ENCODE peak calls at places on chromosomes 6 and 20, in nine cellular contexts. X is suprapubic skin, H is tibial nerve, J is A549, E is ovary, Q is K562, A is transverse colon, W is H1, V is HepG2. F is an unnamed sample.

GRCh38 chr6:143368426-143368825 is 82.1 kb downstream of the ADAT2 start:
- DNase-seq in X (no peak), H (no peak), J (no peak), E (no peak), Q (peak), A (no peak), W (no peak), V (no peak), F (no peak)

GRCh38 chr6:31479933-31480535 is 17.9 kb upstream of the MICB start:
- DNase-seq in X (peak), H (no peak), J (no peak), E (no peak), Q (no peak), A (no peak), W (peak), V (no peak), F (peak)

GRCh38 chr20:4084096-4084495 is 68.7 kb upstream of the RNF24 start:
- DNase-seq in X (no peak), H (no peak), J (no peak), E (no peak), Q (no peak), A (no peak), W (no peak), V (no peak), F (no peak)

GRCh38 chr6:168884646-168885086 is 369.0 kb downstream of the THBS2 start:
- DNase-seq in X (no peak), H (peak), J (peak), E (peak), Q (peak), A (peak), W (peak), V (peak), F (peak)

GRCh38 chr20:47220161-47220582 is 136.3 kb downstream of the ZMYND8 start:
- DNase-seq in X (no peak), H (no peak), J (peak), E (no peak), Q (peak), A (peak), W (peak), V (peak), F (no peak)

GRCh38 chr20:6590891-6591679 is 176.4 kb upstream of the BMP2 start:
- DNase-seq in X (no peak), H (no peak), J (no peak), E (no peak), Q (no peak), A (peak), W (no peak), V (no peak), F (no peak)

GRCh38 chr6:154392561-154392960 is 36.0 kb upstream of the IPCEF1 start:
- DNase-seq in X (no peak), H (no peak), J (no peak), E (no peak), Q (no peak), A (no peak), W (no peak), V (no peak), F (no peak)

GRCh38 chr6:25052181-25052580 is 116.4 kb upstream of the RIPOR2 start:
- DNase-seq in X (no peak), H (no peak), J (no peak), E (no peak), Q (no peak), A (peak), W (no peak), V (no peak), F (no peak)

GRCh38 chr20:45189067-45189611 is 14.4 kb downstream of the PI3 start:
- DNase-seq in X (no peak), H (no peak), J (no peak), E (no peak), Q (no peak), A (no peak), W (no peak), V (no peak), F (no peak)

GRCh38 chr6:33080127-33081089 is 4.6 kb downstream of the HLA-DPB1 start:
- DNase-seq in X (no peak), H (peak), J (no peak), E (peak), Q (peak), A (peak), W (peak), V (no peak), F (peak)

GRCh38 chr6:94623586-94623985 is 953.7 kb upstream of the MANEA start:
- DNase-seq in X (no peak), H (no peak), J (no peak), E (no peak), Q (no peak), A (no peak), W (no peak), V (no peak), F (no peak)

GRCh38 chr6:121504227-121504626 is 68.8 kb downstream of the GJA1 start:
- DNase-seq in X (no peak), H (no peak), J (peak), E (no peak), Q (no peak), A (no peak), W (no peak), V (no peak), F (no peak)

GRCh38 chr6:166343157-166343502 is 785 bp upstream of the SFT2D1 start:
- DNase-seq in X (no peak), H (no peak), J (no peak), E (no peak), Q (no peak), A (no peak), W (no peak), V (peak), F (no peak)

GRCh38 chr6:70194421-70194820 is 108.5 kb downstream of the COL9A1 start:
- DNase-seq in X (no peak), H (no peak), J (no peak), E (no peak), Q (no peak), A (no peak), W (no peak), V (no peak), F (no peak)

GRCh38 chr6:41843178-41843577 is 52.0 kb downstream of the USP49 start:
- DNase-seq in X (no peak), H (no peak), J (no peak), E (no peak), Q (no peak), A (no peak), W (no peak), V (no peak), F (no peak)

GRCh38 chr6:34392497-34393190 is at the start of gene NUDT3:
- DNase-seq in X (peak), H (peak), J (peak), E (peak), Q (peak), A (peak), W (peak), V (peak), F (peak)

GRCh38 chr6:49888742-49889431 is 22.6 kb upstream of the CRISP1 start:
- DNase-seq in X (no peak), H (no peak), J (no peak), E (no peak), Q (peak), A (no peak), W (no peak), V (no peak), F (no peak)

GRCh38 chr6:89734526-89734925 is 85.1 kb downstream of the MDN1 start:
- DNase-seq in X (no peak), H (no peak), J (no peak), E (no peak), Q (no peak), A (no peak), W (no peak), V (no peak), F (no peak)

GRCh38 chr20:36498386-36499179 is 42.7 kb upstream of the MYL9 start:
- DNase-seq in X (no peak), H (no peak), J (no peak), E (no peak), Q (no peak), A (no peak), W (no peak), V (no peak), F (no peak)

GRCh38 chr6:28634758-28635546 is 109.3 kb downstream of the GPX5 start:
- DNase-seq in X (no peak), H (no peak), J (peak), E (no peak), Q (no peak), A (no peak), W (peak), V (peak), F (no peak)

GRCh38 chr6:135475292-135475886 is 22.2 kb downstream of the AHI1 start:
- DNase-seq in X (no peak), H (no peak), J (no peak), E (no peak), Q (no peak), A (no peak), W (no peak), V (no peak), F (no peak)

GRCh38 chr6:47787620-47788497 is 6.0 kb downstream of the OPN5 start:
- DNase-seq in X (no peak), H (no peak), J (peak), E (peak), Q (peak), A (peak), W (peak), V (peak), F (peak)

GRCh38 chr20:58344741-58345140 is 35.2 kb downstream of the RAB22A start:
- DNase-seq in X (no peak), H (no peak), J (no peak), E (no peak), Q (no peak), A (no peak), W (no peak), V (no peak), F (no peak)

GRCh38 chr6:43262000-43262779 is 18.9 kb downstream of the TTBK1 start:
- DNase-seq in X (no peak), H (no peak), J (no peak), E (no peak), Q (no peak), A (no peak), W (no peak), V (peak), F (no peak)

GRCh38 chr20:33859157-33859695 is 48.1 kb downstream of the CHMP4B start:
- DNase-seq in X (no peak), H (no peak), J (no peak), E (no peak), Q (no peak), A (peak), W (no peak), V (peak), F (no peak)

GRCh38 chr6:87100216-87100615 is 5.3 kb upstream of the CGA start:
- DNase-seq in X (no peak), H (no peak), J (no peak), E (no peak), Q (no peak), A (no peak), W (no peak), V (no peak), F (no peak)

GRCh38 chr6:2684059-2684749 is 66.5 kb downstream of the MYLK4 start:
- DNase-seq in X (no peak), H (no peak), J (peak), E (no peak), Q (peak), A (no peak), W (no peak), V (no peak), F (no peak)

GRCh38 chr20:57388953-57389694 is 2.1 kb upstream of the RBM38 start:
- DNase-seq in X (no peak), H (peak), J (no peak), E (peak), Q (peak), A (peak), W (peak), V (peak), F (peak)

GRCh38 chr20:57657537-57658446 is 37.6 kb upstream of the ZBP1 start:
- DNase-seq in X (peak), H (peak), J (no peak), E (no peak), Q (no peak), A (peak), W (peak), V (peak), F (peak)

GRCh38 chr20:3340443-3340842 is 67.0 kb downstream of the DNAAF9 start:
- DNase-seq in X (no peak), H (peak), J (no peak), E (peak), Q (no peak), A (peak), W (no peak), V (no peak), F (peak)

GRCh38 chr6:4169028-4169789 is 33.8 kb upstream of the ECI2 start:
- DNase-seq in X (no peak), H (no peak), J (no peak), E (no peak), Q (peak), A (no peak), W (peak), V (no peak), F (no peak)

GRCh38 chr6:125153541-125154183 is at the start of gene TPD52L1:
- DNase-seq in X (peak), H (peak), J (peak), E (peak), Q (peak), A (peak), W (peak), V (peak), F (peak)

GRCh38 chr20:47295921-47296426 is 60.5 kb downstream of the ZMYND8 start:
- DNase-seq in X (no peak), H (no peak), J (no peak), E (no peak), Q (no peak), A (no peak), W (no peak), V (no peak), F (no peak)

GRCh38 chr6:131831392-131831791 is 23.6 kb downstream of the ENPP1 start:
- DNase-seq in X (no peak), H (no peak), J (no peak), E (no peak), Q (no peak), A (no peak), W (no peak), V (no peak), F (no peak)

GRCh38 chr6:84645000-84645399 is 119.4 kb downstream of the TBX18 start:
- DNase-seq in X (no peak), H (no peak), J (peak), E (no peak), Q (no peak), A (no peak), W (no peak), V (no peak), F (no peak)

GRCh38 chr6:28349892-28350737 is at the start of gene ZKSCAN3:
- DNase-seq in X (peak), H (peak), J (peak), E (peak), Q (peak), A (peak), W (peak), V (peak), F (peak)

GRCh38 chr6:139028658-139029469 is at the start of gene ABRACL:
- DNase-seq in X (peak), H (no peak), J (peak), E (peak), Q (peak), A (peak), W (peak), V (no peak), F (peak)
- TF ChIP-seq POLR2A in X (peak), H (no peak), J (peak), E (no peak), Q (no peak), A (peak), W (peak), V (peak), F (no peak)

GRCh38 chr6:157982297-157982579 is 575 bp downstream of the SYNJ2 start:
- DNase-seq in X (no peak), H (no peak), J (peak), E (peak), Q (peak), A (peak), W (peak), V (peak), F (peak)

GRCh38 chr6:157984165-157984564 is 2.5 kb downstream of the SYNJ2 start:
- DNase-seq in X (no peak), H (no peak), J (no peak), E (no peak), Q (no peak), A (no peak), W (no peak), V (no peak), F (no peak)

GRCh38 chr6:157984686-157985225 is 3.1 kb downstream of the SYNJ2 start:
- DNase-seq in X (no peak), H (no peak), J (no peak), E (no peak), Q (no peak), A (no peak), W (no peak), V (no peak), F (peak)

GRCh38 chr6:157982580-157983438 is 1.1 kb downstream of the SYNJ2 start:
- DNase-seq in X (peak), H (no peak), J (peak), E (peak), Q (peak), A (peak), W (no peak), V (peak), F (peak)

GRCh38 chr6:157983439-157984119 is 1.9 kb downstream of the SYNJ2 start:
- DNase-seq in X (no peak), H (no peak), J (no peak), E (no peak), Q (no peak), A (no peak), W (no peak), V (no peak), F (peak)
- H3K27ac ChIP-seq in X (no peak), H (no peak), J (peak), E (no peak), Q (no peak), A (peak), W (no peak), V (peak), F (peak)

DNA sequence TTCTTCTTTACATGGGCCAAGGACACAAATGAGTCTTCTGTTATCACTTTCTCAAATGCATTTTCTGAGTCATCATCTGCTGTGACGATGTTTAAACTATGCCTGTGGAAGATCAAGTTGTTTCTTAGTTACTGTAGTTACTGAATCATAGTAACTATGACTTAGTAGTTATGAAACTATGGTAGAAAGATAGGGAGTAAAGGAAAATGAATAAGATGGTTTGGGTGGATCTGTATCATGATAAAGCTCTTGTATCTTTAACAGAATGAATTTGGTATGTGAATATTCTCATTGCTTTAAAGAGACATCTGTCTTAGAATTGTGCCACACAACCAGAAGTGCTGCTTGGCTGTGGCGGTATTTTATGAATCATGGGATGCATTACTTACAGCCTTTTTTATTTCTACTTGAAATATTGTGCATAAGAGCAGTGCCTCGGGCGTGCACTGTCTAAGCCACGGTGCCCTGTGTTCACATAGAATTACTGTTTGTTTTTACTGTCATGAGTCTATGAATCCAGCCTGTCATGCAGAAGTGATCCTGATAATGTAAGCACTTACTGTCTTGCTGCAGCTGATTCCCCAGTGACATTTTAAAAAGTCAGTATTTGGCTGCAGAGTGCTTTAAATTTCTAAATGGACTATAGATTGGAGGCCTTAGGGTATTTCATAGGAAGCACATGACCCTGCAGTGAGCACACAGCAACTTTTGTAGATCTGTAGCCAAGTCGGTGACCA is 215.2 kb downstream of the TMEM242 start:
- DNase-seq in X (no peak), H (no peak), J (peak), E (no peak), Q (peak), A (no peak), W (no peak), V (no peak), F (no peak)
- TF ChIP-seq EP300 in X (no peak), H (no peak), J (no peak), E (no peak), Q (peak), A (no peak), W (no peak), V (no peak), F (no peak)

DNA sequence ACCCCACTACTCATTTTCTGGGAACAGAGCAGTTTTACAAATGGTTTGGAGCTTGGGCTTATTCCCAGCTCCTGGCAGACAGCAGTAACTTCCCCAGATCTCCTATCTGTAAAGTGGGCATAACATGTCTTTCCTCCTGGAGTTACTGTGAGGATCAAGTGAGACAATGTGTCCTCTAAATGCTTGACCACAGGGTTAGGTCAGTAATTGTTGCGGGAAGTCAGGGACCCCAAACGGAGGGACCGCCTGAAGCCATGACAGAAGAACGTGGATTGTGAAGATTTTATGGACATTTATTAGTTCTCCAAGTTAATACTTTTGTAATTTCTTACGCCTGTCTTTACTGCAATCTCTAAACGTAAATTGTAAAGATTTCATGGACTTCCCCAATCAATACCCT is 15.3 kb upstream of the ZNFX1 start:
- DNase-seq in X (no peak), H (no peak), J (no peak), E (no peak), Q (no peak), A (no peak), W (no peak), V (no peak), F (no peak)
- TF ChIP-seq POLR2A in X (no peak), H (no peak), J (no peak), E (no peak), Q (no peak), A (no peak), W (no peak), V (no peak), F (no peak)

GRCh38 chr20:50197463-50197862 is 6.8 kb downstream of the CEBPB start:
- DNase-seq in X (no peak), H (no peak), J (no peak), E (no peak), Q (peak), A (no peak), W (no peak), V (no peak), F (peak)

GRCh38 chr20:50198211-50198666 is 7.6 kb downstream of the CEBPB start:
- DNase-seq in X (no peak), H (no peak), J (no peak), E (no peak), Q (no peak), A (no peak), W (no peak), V (no peak), F (peak)

GRCh38 chr20:50195524-50196120 is 5.0 kb downstream of the CEBPB start:
- DNase-seq in X (no peak), H (no peak), J (no peak), E (no peak), Q (no peak), A (no peak), W (no peak), V (no peak), F (peak)

GRCh38 chr20:50196248-50196647 is 5.6 kb downstream of the CEBPB start:
- DNase-seq in X (no peak), H (no peak), J (no peak), E (no peak), Q (no peak), A (no peak), W (no peak), V (no peak), F (peak)

GRCh38 chr20:50196896-50197295 is 6.3 kb downstream of the CEBPB start:
- DNase-seq in X (no peak), H (no peak), J (no peak), E (no peak), Q (no peak), A (no peak), W (no peak), V (no peak), F (peak)
- H3K27ac ChIP-seq in X (no peak), H (peak), J (peak), E (no peak), Q (peak), A (no peak), W (no peak), V (no peak), F (no peak)

F was measured in sigmoid colon.